ENCODE peak calls at places on chromosomes 13 and 19, in nine cellular contexts. N is CD4-positive, alpha-beta T cell; K is fibroblast of lung; X is foreskin keratinocyte; C is thoracic aorta; Z is esophagus muscularis mucosa; D is colonic mucosa; M is epithelial cell of esophagus; B is tibial nerve. G is an unnamed sample.
A peak's percentile ranks its signal among the peaks of the same experiment; 100 is the strongest.

GRCh38 chr13:25806304-25806974 is 245.4 kb downstream of the SHISA2 start:
- DNase-seq in N (no peak), K (peak; percentile 73), X (peak; percentile 18), C (no peak), Z (no peak), D (no peak), M (peak; percentile 6), B (no peak), G (peak; percentile 5)

GRCh38 chr19:15249912-15250634 is 17.8 kb upstream of the EPHX3 start:
- DNase-seq in N (no peak), K (peak; percentile 92), X (no peak), C (peak; percentile 48), Z (no peak), D (peak; percentile 42), M (peak; percentile 72), B (peak; percentile 45), G (no peak)

GRCh38 chr19:33437351-33438015 is 64.0 kb downstream of the CEBPG start:
- DNase-seq in N (no peak), K (no peak), X (no peak), C (no peak), Z (no peak), D (no peak), M (no peak), B (no peak), G (no peak)

GRCh38 chr13:88601949-88602348 is 930.8 kb downstream of the SLITRK5 start:
- DNase-seq in N (no peak), K (no peak), X (no peak), C (no peak), Z (no peak), D (no peak), M (peak; percentile 23), B (no peak), G (no peak)

GRCh38 chr13:59681630-59682311 is 482.0 kb downstream of the DIAPH3 start:
- DNase-seq in N (no peak), K (no peak), X (no peak), C (no peak), Z (no peak), D (no peak), M (no peak), B (no peak), G (no peak)

GRCh38 chr19:46475976-46476375 is 4.6 kb upstream of the PNMA8A start:
- DNase-seq in N (no peak), K (peak; percentile 60), X (no peak), C (no peak), Z (no peak), D (no peak), M (peak; percentile 36), B (no peak), G (no peak)

GRCh38 chr19:9757544-9758501 is 10.7 kb downstream of the ZNF846 start:
- DNase-seq in N (no peak), K (peak; percentile 4), X (peak; percentile 9), C (no peak), Z (no peak), D (no peak), M (no peak), B (no peak), G (no peak)

GRCh38 chr13:52903320-52903719 is 54.9 kb upstream of the PCDH8 start:
- DNase-seq in N (no peak), K (no peak), X (no peak), C (no peak), Z (no peak), D (no peak), M (no peak), B (no peak), G (no peak)

GRCh38 chr19:4389064-4389375 is 11.3 kb downstream of the SH3GL1 start:
- DNase-seq in N (no peak), K (no peak), X (no peak), C (no peak), Z (no peak), D (no peak), M (no peak), B (no peak), G (no peak)

GRCh38 chr13:24301911-24302310 is 7.5 kb upstream of the C1QTNF9 start:
- DNase-seq in N (no peak), K (no peak), X (no peak), C (no peak), Z (no peak), D (no peak), M (no peak), B (no peak), G (no peak)

GRCh38 chr19:5600797-5601196 is 21.8 kb downstream of the SAFB2 start:
- DNase-seq in N (no peak), K (no peak), X (no peak), C (no peak), Z (no peak), D (no peak), M (no peak), B (no peak), G (no peak)

GRCh38 chr13:76672422-76672821 is 213.8 kb downstream of the KCTD12 start:
- DNase-seq in N (no peak), K (peak; percentile 71), X (peak; percentile 24), C (no peak), Z (no peak), D (no peak), M (peak; percentile 77), B (no peak), G (no peak)

GRCh38 chr19:1471514-1472107 is 7.4 kb downstream of the C19orf25 start:
- DNase-seq in N (no peak), K (no peak), X (no peak), C (no peak), Z (no peak), D (no peak), M (no peak), B (no peak), G (peak; percentile 35)

GRCh38 chr19:51735759-51736449 is 12.1 kb upstream of the HAS1 start:
- DNase-seq in N (no peak), K (peak; percentile 81), X (no peak), C (peak; percentile 41), Z (no peak), D (peak; percentile 19), M (no peak), B (peak; percentile 60), G (no peak)

GRCh38 chr19:55340784-55341147 is 1.1 kb downstream of the KMT5C start:
- DNase-seq in N (no peak), K (no peak), X (no peak), C (no peak), Z (no peak), D (peak; percentile 39), M (no peak), B (no peak), G (peak; percentile 53)

GRCh38 chr19:34985249-34986022 is 14.7 kb upstream of the GRAMD1A start:
- DNase-seq in N (no peak), K (peak; percentile 43), X (no peak), C (no peak), Z (no peak), D (peak; percentile 57), M (peak; percentile 23), B (no peak), G (peak; percentile 51)
- TF ChIP-seq CTCF in N (no peak), K (no peak), X (no peak), C (no peak), Z (no peak), D (no peak), M (no peak), B (no peak), G (no peak)

GRCh38 chr13:100674848-100675659 is 459 bp upstream of the TMTC4 start:
- DNase-seq in N (peak; percentile 99), K (peak; percentile 98), X (peak; percentile 79), C (peak; percentile 98), Z (peak; percentile 100), D (peak; percentile 100), M (peak; percentile 99), B (peak; percentile 99), G (peak; percentile 99)
- TF ChIP-seq CTCF in N (peak; percentile 27), K (peak; percentile 26), X (peak; percentile 71), C (peak; percentile 15), Z (peak; percentile 32), D (no peak), M (peak; percentile 33), B (peak; percentile 53), G (no peak)

GRCh38 chr13:45411226-45411625 is 6.9 kb downstream of the SLC25A30 start:
- DNase-seq in N (no peak), K (no peak), X (no peak), C (no peak), Z (peak; percentile 31), D (no peak), M (no peak), B (no peak), G (no peak)

GRCh38 chr13:45410466-45410865 is 7.7 kb downstream of the SLC25A30 start:
- DNase-seq in N (no peak), K (no peak), X (no peak), C (no peak), Z (peak; percentile 78), D (no peak), M (no peak), B (no peak), G (no peak)

GRCh38 chr13:45412274-45413049 is 5.7 kb downstream of the SLC25A30 start:
- DNase-seq in N (no peak), K (peak; percentile 13), X (no peak), C (no peak), Z (no peak), D (no peak), M (peak; percentile 26), B (no peak), G (no peak)

GRCh38 chr13:45411631-45412030 is 6.5 kb downstream of the SLC25A30 start:
- DNase-seq in N (no peak), K (no peak), X (no peak), C (no peak), Z (peak; percentile 4), D (no peak), M (no peak), B (no peak), G (no peak)

GRCh38 chr13:45409993-45410392 is 8.2 kb downstream of the SLC25A30 start:
- DNase-seq in N (no peak), K (no peak), X (no peak), C (no peak), Z (peak; percentile 34), D (no peak), M (no peak), B (no peak), G (no peak)
- TF ChIP-seq CTCF in N (no peak), K (no peak), X (no peak), C (no peak), Z (no peak), D (no peak), M (no peak), B (no peak), G (no peak)

GRCh38 chr19:18150776-18151624 is 2.0 kb upstream of the PIK3R2 start:
- DNase-seq in N (no peak), K (no peak), X (no peak), C (no peak), Z (no peak), D (no peak), M (no peak), B (no peak), G (no peak)

GRCh38 chr19:18149596-18149975 is 3.4 kb upstream of the PIK3R2 start:
- DNase-seq in N (no peak), K (no peak), X (no peak), C (no peak), Z (no peak), D (no peak), M (no peak), B (no peak), G (no peak)

GRCh38 chr19:18153555-18154134 is 682 bp downstream of the PIK3R2 start:
- DNase-seq in N (no peak), K (no peak), X (no peak), C (no peak), Z (peak; percentile 90), D (no peak), M (no peak), B (no peak), G (peak; percentile 37)

GRCh38 chr19:18152817-18153554 is at the start of gene PIK3R2:
- DNase-seq in N (peak; percentile 99), K (peak; percentile 94), X (peak; percentile 89), C (peak; percentile 97), Z (peak; percentile 99), D (peak; percentile 100), M (peak; percentile 99), B (peak; percentile 100), G (peak; percentile 100)

GRCh38 chr19:18152444-18152816 is 533 bp upstream of the PIK3R2 start:
- DNase-seq in N (peak; percentile 96), K (peak; percentile 93), X (peak; percentile 79), C (peak; percentile 92), Z (peak; percentile 99), D (peak; percentile 99), M (peak; percentile 92), B (peak; percentile 100), G (peak; percentile 100)
- TF ChIP-seq CTCF in N (peak; percentile 58), K (peak; percentile 49), X (peak; percentile 79), C (peak; percentile 60), Z (peak; percentile 66), D (peak; percentile 46), M (peak; percentile 63), B (peak; percentile 69), G (peak; percentile 79)